ENCODE peak calls at places on chromosomes 5 and 9, in four cellular contexts. Y is HL-60, M is osteoblast, V is brain microvascular endothelial cell. Q is an unnamed sample. For H3K27me3, the result is how much of the 10 kb centered on the place peaks cover.

GRCh38 chr5:41869150-41869738 is 981 bp downstream of the OXCT1 start:
- DNase-seq in Y (peak), M (peak), V (no peak), Q (peak)

GRCh38 chr9:74524289-74524688 is 27.2 kb downstream of the RORB start:
- DNase-seq in Y (no peak), V (no peak), M (no peak), Q (no peak)

GRCh38 chr9:92964981-92965758 is 17.8 kb downstream of the FGD3 start:
- DNase-seq in V (no peak), M (peak), Y (peak), Q (no peak)

GRCh38 chr5:131379723-131380122 is 115.9 kb downstream of the CDC42SE2 start:
- DNase-seq in M (no peak), Y (peak), V (peak), Q (peak)

GRCh38 chr5:39057745-39058144 is 16.5 kb downstream of the RICTOR start:
- DNase-seq in Y (no peak), V (no peak), M (no peak), Q (no peak)

GRCh38 chr9:70947519-70947918 is 173.9 kb downstream of the TRPM3 start:
- DNase-seq in V (no peak), M (no peak), Y (no peak), Q (no peak)

GRCh38 chr9:114460513-114461225 is 44.6 kb downstream of the WHRN start:
- DNase-seq in V (no peak), Y (no peak), M (no peak), Q (no peak)

GRCh38 chr5:71651554-71651953 is 64.4 kb downstream of the MCCC2 start:
- DNase-seq in M (no peak), V (no peak), Y (no peak), Q (no peak)

GRCh38 chr5:157464518-157465171 is 4.6 kb downstream of the NIPAL4 start:
- DNase-seq in V (peak), Y (peak), M (peak), Q (peak)

GRCh38 chr5:181152406-181152805 is 5.0 kb downstream of the OR2V2 start:
- DNase-seq in Y (no peak), M (no peak), V (peak), Q (no peak)

GRCh38 chr9:75993434-75993833 is 103.0 kb downstream of the PCSK5 start:
- DNase-seq in Y (no peak), M (no peak), V (peak), Q (peak)

GRCh38 chr5:1380011-1380817 is 35.3 kb upstream of the CLPTM1L start:
- DNase-seq in Y (peak), M (peak), V (no peak), Q (no peak)

DNA sequence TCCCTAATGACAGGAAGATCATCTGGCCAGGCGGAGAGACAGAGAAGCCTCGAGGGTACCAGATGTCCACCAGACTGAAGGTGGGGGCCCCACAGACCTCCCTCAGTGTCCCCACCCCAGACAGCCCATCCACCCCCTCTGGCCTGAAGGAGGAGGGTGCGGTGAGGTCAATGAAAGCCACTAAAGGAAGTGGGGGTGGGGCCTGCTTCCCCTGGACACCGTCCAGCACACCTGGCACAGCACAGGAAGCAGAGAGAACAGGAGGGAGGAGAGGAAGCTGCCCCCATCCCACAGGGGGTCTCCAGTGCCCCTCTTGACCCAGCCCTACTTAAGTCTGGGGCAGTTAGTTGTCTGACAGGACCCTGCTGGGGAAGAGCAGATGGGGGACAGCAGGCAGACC is 11.2 kb downstream of the LRRC26 start:
- DNase-seq in Y (no peak), M (no peak), V (no peak), Q (no peak)
- H3K27me3 ChIP-seq in Y (half or more), M (under half), V (under half), Q (half or more)

GRCh38 chr9:97761879-97762278 is 64.7 kb upstream of the XPA start:
- DNase-seq in V (no peak), M (no peak), Y (no peak), Q (no peak)
- H3K27me3 ChIP-seq in V (under half), M (under half), Y (under half), Q (under half)

GRCh38 chr5:141260458-141261237 is 15.5 kb downstream of the PCDHB15 start:
- DNase-seq in Y (no peak), V (no peak), M (no peak), Q (peak)
- H3K27me3 ChIP-seq in Y (under half), V (under half), M (under half), Q (under half)

DNA sequence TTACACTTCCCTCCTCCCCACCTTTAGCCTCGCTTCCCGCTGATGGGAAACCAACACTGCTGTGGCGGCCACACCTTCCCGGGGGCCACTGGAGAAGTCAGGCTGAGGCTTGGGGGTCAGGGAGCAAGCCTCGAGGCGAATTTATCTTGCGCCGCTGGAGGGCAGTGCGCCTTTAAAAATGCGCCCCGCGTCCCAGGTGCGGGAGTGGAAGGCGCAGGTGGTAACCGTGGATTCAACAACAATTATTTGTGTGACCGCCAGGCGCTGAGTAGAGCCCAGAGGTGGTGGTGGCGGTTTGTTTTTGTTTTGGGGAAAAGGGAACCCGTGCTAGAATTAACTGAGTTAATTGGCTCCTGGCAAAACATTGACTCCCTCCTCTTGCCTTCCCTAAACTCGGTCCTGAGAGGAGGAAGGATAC is 1.1 kb downstream of the CFAP77 start:
- DNase-seq in Y (peak), V (peak), M (no peak), Q (no peak)
- H3K27me3 ChIP-seq in Y (under half), V (under half), M (half or more), Q (half or more)

GRCh38 chr5:176621661-176622079 is 8.7 kb downstream of the SNCB start:
- DNase-seq in Y (no peak), V (peak), M (peak), Q (no peak)
- H3K27me3 ChIP-seq in Y (half or more), V (under half), M (half or more), Q (half or more)

DNA sequence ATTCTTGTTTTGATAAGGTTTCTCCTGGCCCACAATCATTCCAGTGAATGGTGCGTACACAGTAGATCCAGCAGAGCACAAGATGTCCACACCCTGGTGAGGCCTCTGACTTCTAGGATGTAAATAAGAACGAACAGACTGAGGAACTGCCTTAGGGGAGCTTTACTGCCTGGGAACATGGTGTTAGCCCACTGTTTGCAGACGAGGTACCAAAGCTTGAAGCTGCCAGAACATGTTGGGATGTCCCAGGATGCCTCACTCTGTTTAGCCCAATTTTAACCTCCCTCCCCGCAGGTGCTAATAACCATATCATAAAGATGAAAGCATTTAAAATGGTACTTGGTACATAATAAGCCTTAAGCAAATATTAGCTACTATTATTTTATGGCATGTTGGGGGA is 3.5 kb downstream of the LECT2 start:
- DNase-seq in V (no peak), Y (no peak), M (no peak), Q (no peak)
- H3K27me3 ChIP-seq in V (under half), Y (under half), M (under half), Q (under half)

GRCh38 chr5:73339711-73340110 is 108.9 kb downstream of the FOXD1 start:
- DNase-seq in V (no peak), M (no peak), Y (no peak), Q (no peak)
- H3K27me3 ChIP-seq in V (under half), M (under half), Y (under half), Q (under half)

Q was measured in SJSA1.